ENCODE peak calls at places on chromosomes 11 and 22, in four cellular contexts. B is H1, F is thyroid gland, Y is testis. C is an unnamed sample. For H3K4me1, the result is how much of the 10 kb centered on the place peaks cover.

GRCh38 chr11:65622011-65622410 is 6.4 kb downstream of the PCNX3 start:
- DNase-seq in B (no peak), F (no peak), Y (no peak), C (no peak)

GRCh38 chr11:33722579-33723234 is 13.5 kb downstream of the CD59 start:
- DNase-seq in B (no peak), F (no peak), Y (no peak), C (no peak)

GRCh38 chr22:28994522-28994921 is 67.1 kb downstream of the C22orf31 start:
- DNase-seq in B (no peak), F (no peak), Y (no peak), C (no peak)

GRCh38 chr11:114239632-114240224 is 56.5 kb upstream of the NNMT start:
- DNase-seq in B (no peak), F (no peak), Y (no peak), C (no peak)

GRCh38 chr22:46436595-46437163 is 100.7 kb downstream of the CELSR1 start:
- DNase-seq in B (no peak), F (no peak), Y (no peak), C (no peak)

GRCh38 chr11:115284766-115285165 is 219.4 kb downstream of the CADM1 start:
- DNase-seq in B (no peak), F (no peak), Y (no peak), C (no peak)

GRCh38 chr22:50710221-50710620 is 27.8 kb upstream of the ACR start:
- DNase-seq in B (no peak), F (no peak), Y (no peak), C (no peak)

GRCh38 chr11:67648796-67649613 is 1.5 kb downstream of the ACY3 start:
- DNase-seq in B (no peak), F (no peak), Y (no peak), C (no peak)

GRCh38 chr11:3867209-3868071 is 12.0 kb downstream of the STIM1 start:
- DNase-seq in B (no peak), F (peak), Y (peak), C (no peak)

GRCh38 chr11:45457649-45458048 is 171.5 kb upstream of the SYT13 start:
- DNase-seq in B (no peak), F (no peak), Y (no peak), C (no peak)

GRCh38 chr11:94131363-94132115 is 2.9 kb downstream of the PANX1 start:
- DNase-seq in B (peak), F (peak), Y (peak), C (no peak)

GRCh38 chr11:112440518-112440917 is 179.9 kb upstream of the PLET1 start:
- DNase-seq in B (no peak), F (no peak), Y (no peak), C (no peak)

GRCh38 chr11:66317766-66318575 is 1.1 kb upstream of the CD248 start:
- DNase-seq in B (no peak), F (peak), Y (peak), C (no peak)

GRCh38 chr11:116687458-116688201 is 85.2 kb downstream of the BUD13 start:
- DNase-seq in B (peak), F (no peak), Y (no peak), C (no peak)

GRCh38 chr22:47091921-47092700 is 329.7 kb downstream of the TBC1D22A start:
- DNase-seq in B (no peak), F (peak), Y (no peak), C (no peak)

GRCh38 chr11:14519692-14520085 is 497 bp downstream of the PSMA1 start:
- DNase-seq in B (no peak), F (no peak), Y (no peak), C (no peak)

GRCh38 chr11:8765294-8765693 is 82.7 kb downstream of the RPL27A start:
- DNase-seq in B (no peak), F (no peak), Y (no peak), C (no peak)

GRCh38 chr22:21802056-21802455 is 65.4 kb downstream of the MAPK1 start:
- DNase-seq in B (peak), F (no peak), Y (no peak), C (no peak)

GRCh38 chr11:6926208-6927029 is at the start of gene ZNF215:
- DNase-seq in B (peak), F (peak), Y (peak), C (peak)

GRCh38 chr11:63490551-63491239 is at the start of gene PLAAT5:
- DNase-seq in B (peak), F (peak), Y (peak), C (no peak)

GRCh38 chr11:19820100-19820499 is 107.5 kb downstream of the NAV2 start:
- DNase-seq in B (no peak), F (no peak), Y (no peak), C (no peak)

GRCh38 chr11:30326911-30327310 is 4.0 kb downstream of the ARL14EP start:
- DNase-seq in B (no peak), F (no peak), Y (no peak), C (no peak)

GRCh38 chr22:44261861-44262595 is 50.7 kb downstream of the SHISAL1 start:
- DNase-seq in B (no peak), F (no peak), Y (peak), C (no peak)

GRCh38 chr11:116882386-116882785 is 45.0 kb upstream of the APOA1 start:
- DNase-seq in B (no peak), F (no peak), Y (no peak), C (no peak)

GRCh38 chr11:117180020-117180419 is 1.5 kb downstream of the SIDT2 start:
- DNase-seq in B (no peak), F (peak), Y (peak), C (no peak)

GRCh38 chr22:24146190-24146616 is 35.1 kb upstream of the SUSD2 start:
- DNase-seq in B (peak), F (peak), Y (peak), C (no peak)

GRCh38 chr22:46830001-46830715 is 67.7 kb downstream of the TBC1D22A start:
- DNase-seq in B (peak), F (peak), Y (peak), C (no peak)

GRCh38 chr11:10305964-10306918 is 1.4 kb downstream of the ADM start:
- DNase-seq in B (peak), F (peak), Y (no peak), C (no peak)

GRCh38 chr22:48750826-48751440 is 1076.7 kb downstream of the BRD1 start:
- DNase-seq in B (no peak), F (no peak), Y (peak), C (no peak)

GRCh38 chr22:38924197-38924952 is 33.0 kb upstream of the APOBEC3A start:
- DNase-seq in B (no peak), F (peak), Y (peak), C (no peak)

GRCh38 chr11:67352546-67353316 is 615 bp downstream of the POLD4 start:
- DNase-seq in B (no peak), F (no peak), Y (no peak), C (no peak)

GRCh38 chr11:69102732-69103615 is 52.8 kb upstream of the SMIM38 start:
- DNase-seq in B (no peak), F (no peak), Y (no peak), C (no peak)

GRCh38 chr11:4191031-4191571 is 96.5 kb downstream of the RRM1 start:
- DNase-seq in B (peak), F (no peak), Y (peak), C (no peak)

GRCh38 chr11:95415837-95416288 is 184.9 kb upstream of the SESN3 start:
- DNase-seq in B (no peak), F (no peak), Y (no peak), C (no peak)

GRCh38 chr22:41048791-41049717 is 43.3 kb upstream of the EP300 start:
- DNase-seq in B (peak), F (peak), Y (peak), C (no peak)

DNA sequence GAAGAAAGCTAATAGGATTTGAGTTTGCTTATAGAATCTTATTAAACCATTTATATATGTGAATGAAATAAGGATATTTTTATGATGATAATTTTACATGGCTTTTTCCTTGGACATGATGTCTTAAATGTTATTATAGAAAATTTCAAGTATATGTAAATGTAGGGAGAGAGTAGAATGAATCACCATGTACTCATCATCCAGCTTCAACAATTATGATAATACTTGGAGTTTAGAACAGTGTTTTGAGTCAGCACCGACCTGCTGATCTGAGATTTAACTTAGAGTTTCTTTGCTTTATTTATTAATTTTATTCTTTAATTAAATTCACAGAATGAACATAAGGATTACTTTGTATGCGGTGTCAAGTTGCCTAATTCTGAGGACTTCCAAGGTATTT is 193.5 kb downstream of the UVRAG start:
- DNase-seq in B (no peak), F (no peak), Y (no peak), C (no peak)
- H3K27ac ChIP-seq in B (no peak), F (no peak), Y (no peak), C (no peak)

GRCh38 chr11:1852885-1853284 is at the start of gene LSP1:
- DNase-seq in B (no peak), F (no peak), Y (no peak), C (peak)
- TF ChIP-seq POLR2A in B (no peak), F (no peak), Y (no peak), C (no peak)

GRCh38 chr22:18110944-18111758 is 542 bp downstream of the TUBA8 start:
- DNase-seq in B (peak), F (peak), Y (no peak), C (no peak)
- H3K4me1 ChIP-seq in B (under half), F (under half), Y (under half), C (under half)

GRCh38 chr11:46675288-46675851 is 25.0 kb downstream of the ARHGAP1 start:
- DNase-seq in B (no peak), F (peak), Y (no peak), C (no peak)

GRCh38 chr11:46673713-46674462 is 26.5 kb downstream of the ARHGAP1 start:
- DNase-seq in B (no peak), F (no peak), Y (no peak), C (no peak)

GRCh38 chr11:46675949-46676348 is 24.5 kb downstream of the ARHGAP1 start:
- DNase-seq in B (no peak), F (no peak), Y (no peak), C (no peak)

GRCh38 chr11:46676436-46677158 is 23.8 kb downstream of the ARHGAP1 start:
- DNase-seq in B (no peak), F (no peak), Y (no peak), C (no peak)

GRCh38 chr11:46674463-46675287 is 25.7 kb downstream of the ARHGAP1 start:
- DNase-seq in B (peak), F (peak), Y (no peak), C (no peak)
- H3K27ac ChIP-seq in B (peak), F (peak), Y (peak), C (peak)

GRCh38 chr22:37197451-37198289 is 9.6 kb upstream of the C1QTNF6 start:
- DNase-seq in B (no peak), F (peak), Y (peak), C (no peak)

GRCh38 chr22:37198290-37199102 is 10.4 kb upstream of the C1QTNF6 start:
- DNase-seq in B (peak), F (peak), Y (peak), C (no peak)

GRCh38 chr22:37201066-37201820 is 11.0 kb downstream of the SSTR3 start:
- DNase-seq in B (no peak), F (no peak), Y (no peak), C (no peak)

GRCh38 chr22:37199839-37200161 is 11.8 kb upstream of the C1QTNF6 start:
- DNase-seq in B (no peak), F (no peak), Y (no peak), C (no peak)

GRCh38 chr22:37199103-37199838 is 11.2 kb upstream of the C1QTNF6 start:
- DNase-seq in B (peak), F (peak), Y (peak), C (peak)
- TF ChIP-seq POLR2A in B (peak), F (peak), Y (peak), C (peak)

GRCh38 chr22:17951315-17951714 is 73.0 kb downstream of the MICAL3 start:
- DNase-seq in B (no peak), F (no peak), Y (no peak), C (no peak)

GRCh38 chr22:17953147-17953546 is 71.2 kb downstream of the MICAL3 start:
- DNase-seq in B (no peak), F (no peak), Y (no peak), C (no peak)

GRCh38 chr22:17954200-17954859 is 70.0 kb downstream of the MICAL3 start:
- DNase-seq in B (no peak), F (no peak), Y (no peak), C (no peak)

GRCh38 chr22:17949926-17950473 is 74.4 kb downstream of the MICAL3 start:
- DNase-seq in B (no peak), F (no peak), Y (no peak), C (no peak)

GRCh38 chr22:17952273-17952801 is 72.0 kb downstream of the MICAL3 start:
- DNase-seq in B (no peak), F (peak), Y (no peak), C (no peak)
- H3K4me1 ChIP-seq in B (under half), F (under half), Y (under half), C (under half)